ENCODE peak calls at places on chromosomes 5 and 9, in seven cellular contexts. O is HFFc6, Q is fibroblast of lung, W is upper lobe of right lung, A is body of pancreas, Z is pancreas, M is stomach. C is an unnamed sample.

GRCh38 chr5:139561655-139562451 is 714 bp downstream of the UBE2D2 start:
- DNase-seq in Z (peak; percentile 79), W (peak; percentile 75), Q (peak; percentile 43), M (peak; percentile 42), O (peak; percentile 13), A (peak; percentile 56), C (peak; percentile 45)

GRCh38 chr9:122236681-122237080 is 7.9 kb upstream of the LHX6 start:
- DNase-seq in W (no peak), A (no peak), Q (no peak), Z (no peak), O (no peak), M (no peak), C (no peak)

GRCh38 chr9:75333624-75334023 is 245.3 kb downstream of the OSTF1 start:
- DNase-seq in O (no peak), A (no peak), W (no peak), M (no peak), Z (no peak), Q (no peak), C (no peak)

GRCh38 chr9:72442212-72442607 is 77.2 kb upstream of the ZFAND5 start:
- DNase-seq in Z (no peak), O (peak; percentile 84), M (no peak), Q (peak; percentile 53), W (no peak), A (no peak), C (no peak)

GRCh38 chr5:169828385-169828784 is 151.9 kb downstream of the INSYN2B start:
- DNase-seq in Z (no peak), W (no peak), A (no peak), M (no peak), O (no peak), Q (no peak), C (no peak)

GRCh38 chr5:120817044-120817985 is 353.2 kb downstream of the PRR16 start:
- DNase-seq in W (no peak), Z (no peak), O (peak; percentile 20), A (no peak), Q (peak; percentile 51), M (no peak), C (no peak)

GRCh38 chr9:71929223-71929622 is 17.8 kb downstream of the C9orf85 start:
- DNase-seq in A (no peak), W (no peak), Z (no peak), Q (peak; percentile 60), O (peak; percentile 79), M (no peak), C (no peak)

GRCh38 chr5:58849995-58850667 is 267.3 kb downstream of the RAB3C start:
- DNase-seq in O (peak; percentile 30), M (peak; percentile 88), Q (peak; percentile 57), A (peak; percentile 80), Z (peak; percentile 58), W (peak; percentile 68), C (peak; percentile 5)

GRCh38 chr5:149143470-149143869 is 2.2 kb downstream of the ABLIM3 start:
- DNase-seq in M (no peak), Z (no peak), W (no peak), O (peak; percentile 81), A (no peak), Q (peak; percentile 88), C (no peak)

GRCh38 chr5:61587120-61587519 is 255.1 kb downstream of the ZSWIM6 start:
- DNase-seq in Z (no peak), Q (no peak), A (no peak), M (no peak), W (no peak), O (no peak), C (no peak)

DNA sequence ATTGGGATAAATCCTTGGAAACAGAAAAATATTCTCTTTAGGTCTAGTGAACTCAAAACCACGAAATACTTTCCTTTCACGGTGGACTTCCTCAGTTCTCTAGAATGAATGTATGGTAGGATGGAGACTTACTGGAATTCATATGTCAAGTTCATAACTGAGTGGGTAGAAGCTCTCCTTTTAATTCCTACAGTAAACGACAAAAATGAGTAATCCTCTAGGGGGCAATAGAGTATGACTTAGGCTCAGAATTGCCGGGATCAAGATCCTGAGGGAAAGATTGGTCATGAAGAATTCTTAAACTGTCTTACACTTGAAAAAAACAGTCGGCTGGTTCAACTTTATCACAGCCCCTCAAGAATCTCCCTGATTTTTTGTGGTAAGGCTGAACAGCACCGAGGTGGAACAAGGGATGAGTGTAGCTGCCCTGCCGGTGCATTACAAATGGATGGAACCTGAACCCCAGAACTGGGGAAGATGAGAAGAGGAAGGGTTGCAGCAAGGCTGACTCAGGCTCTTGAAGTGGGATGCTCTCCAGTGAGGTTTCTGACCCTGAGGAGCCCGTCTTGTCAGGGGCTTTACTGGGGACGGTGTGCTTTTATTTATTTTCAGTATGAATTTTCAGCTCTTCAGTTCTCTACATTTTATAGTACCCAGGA is 14.0 kb upstream of the LOX start:
- DNase-seq in Q (peak; percentile 65), W (no peak), A (no peak), O (peak; percentile 74), Z (no peak), M (no peak), C (no peak)
- TF ChIP-seq CTCF in Q (peak; percentile 59), W (peak; percentile 51), A (no peak), O (peak; percentile 82), Z (no peak), M (peak; percentile 34), C (peak; percentile 61)

GRCh38 chr5:168292783-168293696 is 1.6 kb downstream of the WWC1 start:
- DNase-seq in W (no peak), Z (no peak), A (no peak), O (no peak), Q (no peak), M (no peak), C (no peak)

GRCh38 chr5:168291281-168291960 is at the start of gene WWC1:
- DNase-seq in Q (peak; percentile 22), W (peak; percentile 95), A (peak; percentile 95), Z (peak; percentile 96), O (no peak), M (peak; percentile 92), C (peak; percentile 59)

GRCh38 chr5:168291961-168292782 is 727 bp downstream of the WWC1 start:
- DNase-seq in W (peak; percentile 73), Q (peak; percentile 9), A (peak; percentile 53), Z (peak; percentile 69), M (no peak), O (no peak), C (no peak)

GRCh38 chr5:168288349-168289245 is 2.8 kb upstream of the WWC1 start:
- DNase-seq in O (no peak), Q (no peak), A (peak; percentile 78), M (peak; percentile 68), Z (no peak), W (no peak), C (no peak)

DNA sequence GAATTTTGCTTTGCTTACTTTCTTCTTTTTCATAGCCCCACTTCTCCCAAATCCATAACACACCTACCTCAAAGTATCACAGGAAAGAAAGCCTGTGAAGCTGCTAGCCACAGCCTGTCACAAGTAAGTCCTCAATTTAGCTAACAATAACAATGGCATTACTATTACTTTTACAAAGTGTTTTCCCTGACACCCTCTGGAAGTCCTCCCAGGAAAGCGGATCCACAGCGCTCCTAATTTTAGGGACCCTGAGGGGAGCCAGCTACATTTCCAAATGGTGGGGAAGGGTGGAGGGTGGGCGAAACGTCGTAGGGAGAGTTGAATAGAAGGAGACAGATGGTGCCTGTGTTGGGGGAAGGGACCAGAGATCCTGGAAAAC is 554 bp upstream of the WWC1 start:
- DNase-seq in A (no peak), O (no peak), M (no peak), Q (no peak), Z (no peak), W (no peak), C (no peak)
- TF ChIP-seq CTCF in A (no peak), O (no peak), M (no peak), Q (no peak), Z (no peak), W (no peak), C (no peak)

GRCh38 chr5:133611357-133612020 is 852 bp downstream of the FSTL4 start:
- DNase-seq in O (no peak), M (no peak), Q (no peak), A (peak; percentile 16), W (no peak), Z (peak; percentile 70), C (peak; percentile 18)

GRCh38 chr5:133613743-133614142 is 1.4 kb upstream of the FSTL4 start:
- DNase-seq in A (no peak), M (no peak), Q (no peak), W (no peak), O (no peak), Z (no peak), C (no peak)

GRCh38 chr5:133612021-133612860 is at the start of gene FSTL4:
- DNase-seq in O (no peak), Z (peak; percentile 88), W (peak; percentile 83), Q (no peak), A (peak; percentile 86), M (peak; percentile 67), C (peak; percentile 15)

GRCh38 chr5:133613184-133613583 is 843 bp upstream of the FSTL4 start:
- DNase-seq in O (no peak), A (no peak), W (no peak), M (no peak), Z (no peak), Q (no peak), C (no peak)

DNA sequence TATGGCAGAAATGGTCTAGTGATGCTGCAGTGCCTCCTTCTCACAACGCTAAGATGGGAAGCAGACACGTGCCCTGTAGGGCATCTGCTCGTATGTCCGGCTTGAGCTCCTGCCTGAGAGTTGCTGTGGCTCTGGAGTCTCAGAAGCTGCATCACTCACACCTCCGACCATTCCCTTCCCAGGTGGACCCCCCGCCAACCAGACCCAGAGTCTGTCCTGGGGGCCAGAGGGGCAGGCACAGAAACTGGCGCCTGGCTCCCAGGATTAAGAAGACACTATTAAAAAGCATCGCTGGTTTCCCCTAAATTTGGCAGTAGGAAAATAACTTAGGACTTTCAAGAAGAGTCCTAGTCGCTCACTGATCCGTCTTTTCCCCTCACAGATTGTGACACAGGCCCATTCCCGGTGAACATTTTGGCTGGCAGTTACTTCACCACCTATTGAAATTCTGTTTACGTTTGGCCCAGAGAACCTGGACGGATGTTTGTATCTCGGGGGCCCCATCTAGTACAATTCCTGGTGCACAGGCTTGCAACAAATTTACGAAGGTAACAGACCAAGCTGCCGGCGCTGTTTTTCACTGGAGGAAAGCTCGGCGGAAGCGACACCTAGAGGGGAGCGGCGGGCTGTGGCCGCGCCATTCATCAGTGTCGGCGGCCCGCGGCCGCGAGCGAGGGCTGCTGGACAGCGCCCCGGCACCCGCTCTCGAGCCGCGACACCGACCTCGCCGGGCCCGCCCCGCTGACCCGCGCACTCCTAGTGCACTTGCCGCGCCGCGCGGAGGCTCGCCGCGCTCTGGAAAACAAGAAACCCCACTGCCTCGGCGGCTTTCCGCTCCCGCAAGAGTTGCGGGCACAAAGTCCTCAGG is 1.6 kb downstream of the FSTL4 start:
- DNase-seq in Z (peak; percentile 92), W (peak; percentile 86), O (no peak), Q (peak; percentile 4), A (peak; percentile 86), M (peak; percentile 76), C (peak; percentile 73)
- TF ChIP-seq CTCF in Z (peak; percentile 45), W (peak; percentile 58), O (no peak), Q (peak; percentile 8), A (peak; percentile 48), M (peak; percentile 37), C (peak; percentile 67)

DNA sequence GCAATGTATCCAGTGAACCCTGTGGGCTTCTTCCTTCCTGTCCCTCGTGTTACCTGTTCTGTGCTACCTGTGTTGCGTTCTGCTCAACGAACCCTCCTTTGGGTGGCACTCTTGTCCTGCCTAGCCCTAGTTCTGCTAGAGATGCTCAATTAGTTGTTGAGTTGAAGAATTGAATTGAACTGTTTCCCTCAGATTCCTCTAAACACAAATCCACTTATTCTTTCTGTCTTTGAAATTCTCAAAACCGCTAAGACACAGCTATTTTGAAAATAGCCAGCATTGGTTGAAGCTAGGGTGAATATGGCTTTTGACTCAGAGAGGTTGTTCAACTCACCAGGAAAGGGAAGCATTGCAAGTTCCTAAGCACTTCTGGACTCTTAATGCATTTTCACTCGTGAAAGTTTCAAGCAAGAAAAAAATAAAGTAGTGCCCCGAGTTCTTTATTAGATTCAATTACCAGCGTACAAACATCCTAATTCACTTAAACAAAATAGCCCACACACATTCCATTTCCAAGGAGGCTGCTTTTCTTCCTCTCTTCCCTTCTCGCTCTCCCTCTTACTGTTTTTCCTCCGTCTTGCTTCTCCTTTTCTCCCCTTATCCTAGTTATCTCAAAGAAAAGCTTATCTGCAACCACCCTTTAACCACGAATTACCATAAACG is 648 bp upstream of the ITGA1 start:
- DNase-seq in W (no peak), Z (no peak), M (peak; percentile 59), Q (no peak), O (no peak), A (peak; percentile 65), C (no peak)
- TF ChIP-seq CTCF in W (peak; percentile 34), Z (peak; percentile 13), M (no peak), Q (peak; percentile 10), O (no peak), A (peak; percentile 72), C (no peak)